ENCODE peak calls at places on chromosomes 12 and 14, in eight cellular contexts. J, B, C, T, F, S, U and M are unnamed samples.

GRCh38 chr12:69476276-69477017 is 6.3 kb downstream of the FRS2 start:
- DNase-seq in U (peak), S (no peak), T (no peak), B (no peak), C (no peak), F (peak), J (no peak), M (no peak)

GRCh38 chr12:123479442-123480180 is 21.7 kb downstream of the SNRNP35 start:
- DNase-seq in T (no peak), S (no peak), B (no peak), C (no peak), J (no peak), U (no peak), F (no peak), M (no peak)

GRCh38 chr14:43085820-43086219 is 1421.3 kb downstream of the FSCB start:
- DNase-seq in U (no peak), S (no peak), B (no peak), C (no peak), T (no peak), J (no peak), F (no peak), M (no peak)

GRCh38 chr12:73677520-73678291 is 859.9 kb upstream of the ATXN7L3B start:
- DNase-seq in C (no peak), U (no peak), T (no peak), F (no peak), B (no peak), S (no peak), J (no peak), M (no peak)

GRCh38 chr12:69062838-69063237 is 129.9 kb upstream of the CPM start:
- DNase-seq in J (no peak), S (no peak), T (no peak), C (no peak), U (no peak), F (no peak), B (no peak), M (peak)

GRCh38 chr14:60214003-60214402 is 35.0 kb upstream of the PPM1A start:
- DNase-seq in C (no peak), B (no peak), F (no peak), S (no peak), J (no peak), T (no peak), U (no peak), M (no peak)

GRCh38 chr14:56801920-56802319 is 8.4 kb downstream of the OTX2 start:
- DNase-seq in T (no peak), U (no peak), C (no peak), B (no peak), F (no peak), S (no peak), J (no peak), M (no peak)

GRCh38 chr14:31920003-31920402 is 157.1 kb upstream of the ARHGAP5 start:
- DNase-seq in T (no peak), U (no peak), B (no peak), F (no peak), C (no peak), J (no peak), S (no peak), M (no peak)

GRCh38 chr12:116346751-116347150 is 69.3 kb upstream of the MED13L start:
- DNase-seq in J (peak), F (no peak), T (no peak), B (peak), C (no peak), U (no peak), S (no peak), M (peak)

GRCh38 chr12:47742253-47742825 is 16.3 kb downstream of the RAPGEF3 start:
- DNase-seq in U (peak), F (peak), T (no peak), J (peak), B (peak), S (no peak), C (peak), M (no peak)

GRCh38 chr12:54379401-54380201 is 4.9 kb downstream of the ZNF385A start:
- DNase-seq in T (no peak), F (peak), C (peak), U (peak), J (peak), S (no peak), B (peak), M (peak)

GRCh38 chr14:65333926-65334687 is 78.4 kb upstream of the FUT8 start:
- DNase-seq in J (no peak), C (no peak), S (no peak), T (no peak), B (no peak), F (no peak), U (no peak), M (peak)

GRCh38 chr12:54560374-54560858 is 11.0 kb downstream of the PDE1B start:
- DNase-seq in C (peak), J (peak), S (peak), T (peak), B (peak), F (peak), U (no peak), M (peak)

GRCh38 chr14:34088918-34089317 is 138.0 kb upstream of the EGLN3 start:
- DNase-seq in C (no peak), J (no peak), U (no peak), B (no peak), T (no peak), S (no peak), F (no peak), M (no peak)

GRCh38 chr14:91261115-91261514 is 16.6 kb upstream of the GPR68 start:
- DNase-seq in T (no peak), B (no peak), J (no peak), S (no peak), F (no peak), U (no peak), C (no peak), M (no peak)

GRCh38 chr12:130375888-130376287 is 38.2 kb downstream of the PIWIL1 start:
- DNase-seq in S (no peak), T (no peak), J (no peak), F (no peak), U (no peak), B (no peak), C (no peak), M (no peak)
- TF ChIP-seq RAD21 in S (no peak), T (no peak), J (no peak), F (no peak), U (no peak), B (no peak), C (no peak), M (no peak)

DNA sequence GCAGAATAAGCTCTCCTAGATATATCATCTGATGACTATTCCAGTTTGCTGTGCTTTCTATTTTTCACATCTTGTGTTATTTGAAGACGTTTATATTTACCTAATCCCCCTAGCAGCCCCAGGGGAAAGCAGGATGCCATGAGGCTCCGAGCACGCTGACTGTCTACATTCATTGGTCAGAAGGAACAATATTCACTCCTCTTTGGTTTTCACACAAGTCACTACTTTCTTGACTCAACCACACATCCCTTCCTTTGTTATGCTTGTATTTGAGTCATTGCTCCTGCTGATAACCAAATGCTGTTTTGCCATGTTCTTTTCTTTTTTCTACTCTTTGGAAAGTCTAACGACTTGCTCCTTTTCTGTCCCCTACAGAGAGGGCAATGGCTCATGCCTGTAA is 86.5 kb upstream of the SLC38A2 start:
- DNase-seq in T (no peak), U (no peak), C (no peak), B (no peak), S (no peak), F (no peak), J (no peak), M (peak)
- TF ChIP-seq RAD21 in T (no peak), U (no peak), C (no peak), B (no peak), S (no peak), F (no peak), J (no peak), M (no peak)

DNA sequence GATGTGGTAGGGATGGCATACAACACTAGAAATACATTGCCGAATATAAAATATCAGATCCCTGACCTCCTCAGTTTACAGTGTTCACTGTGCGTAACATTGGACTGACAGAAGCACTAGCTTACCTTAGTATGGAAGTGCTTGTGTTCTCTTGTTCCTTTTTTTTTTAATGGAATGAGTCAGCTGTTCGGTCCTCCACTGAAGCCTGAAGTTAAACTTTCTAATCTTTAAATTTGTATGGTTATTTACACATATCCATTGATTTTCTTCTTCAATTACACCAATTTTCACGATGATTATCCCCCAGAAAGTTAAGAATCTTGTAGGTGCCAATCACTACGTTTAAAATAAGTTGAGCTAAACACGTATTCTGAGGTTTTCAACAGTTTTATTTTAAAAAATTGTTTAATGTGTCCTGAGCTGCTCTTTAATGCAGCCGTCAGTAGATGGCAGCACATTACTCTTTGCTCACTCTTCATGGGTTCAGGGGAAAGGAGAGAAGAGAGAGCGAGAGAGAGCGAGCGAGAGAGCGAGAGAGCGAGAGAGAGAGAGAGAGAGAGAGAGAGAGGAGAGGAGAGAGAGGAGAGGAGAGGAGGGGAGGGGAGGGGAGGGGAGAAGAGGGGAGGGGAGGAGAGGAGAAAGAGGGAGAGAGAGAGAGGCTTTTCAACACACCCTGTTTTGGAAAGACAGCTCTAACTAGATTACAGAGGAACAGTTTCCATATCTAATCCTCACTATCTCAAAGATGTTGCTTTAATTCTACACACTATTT is 134.7 kb upstream of the SCAF11 start:
- DNase-seq in S (no peak), J (peak), T (no peak), F (peak), B (peak), U (peak), C (peak), M (peak)
- TF ChIP-seq RAD21 in S (peak), J (peak), T (peak), F (peak), B (peak), U (peak), C (peak), M (peak)

DNA sequence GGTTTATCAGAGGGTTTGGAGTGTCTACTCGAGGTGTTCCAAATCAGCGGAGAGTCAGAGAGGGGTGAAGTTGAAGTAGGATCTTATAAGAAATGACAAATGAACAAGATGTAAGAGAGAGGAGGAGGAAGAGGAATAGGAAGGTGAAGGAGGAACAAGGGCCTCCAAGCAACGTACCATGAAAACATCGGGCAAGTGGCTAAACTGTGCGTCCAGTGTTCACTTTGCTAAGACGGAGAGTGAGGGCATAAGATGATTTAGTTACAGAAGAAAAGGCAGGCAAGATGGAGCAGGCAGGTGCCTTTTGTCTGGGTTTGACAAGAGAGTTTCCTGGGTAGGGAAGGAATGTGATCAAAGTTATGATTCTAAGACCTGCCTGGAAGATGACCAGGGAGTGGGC is 111.6 kb downstream of the ZFP36L1 start:
- DNase-seq in U (no peak), F (no peak), T (no peak), S (no peak), B (no peak), C (no peak), J (no peak), M (no peak)
- TF ChIP-seq RAD21 in U (no peak), F (no peak), T (no peak), S (no peak), B (no peak), C (no peak), J (no peak), M (no peak)

DNA sequence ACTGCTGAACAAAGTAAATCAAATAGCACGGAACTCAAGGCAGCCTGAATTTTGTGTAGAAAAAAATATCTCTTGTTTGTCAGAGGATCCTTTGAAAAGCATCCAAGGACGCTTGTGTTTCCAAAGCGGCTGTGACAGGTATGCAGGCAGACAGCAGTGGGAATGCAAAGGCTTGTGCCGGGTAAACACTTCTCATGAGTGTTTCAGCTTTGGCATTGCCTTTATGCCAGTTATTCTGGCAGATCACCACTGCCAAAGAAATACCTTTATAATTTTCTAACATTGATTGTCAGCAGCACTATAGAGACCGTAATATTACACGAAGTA is 128.5 kb downstream of the NDUFA12 start:
- DNase-seq in T (no peak), U (no peak), J (no peak), B (no peak), F (no peak), C (no peak), S (no peak), M (no peak)
- TF ChIP-seq RAD21 in T (no peak), U (no peak), J (no peak), B (no peak), F (no peak), C (no peak), S (no peak), M (no peak)

GRCh38 chr14:70451874-70452273 is at the start of gene ADAM21:
- DNase-seq in J (no peak), C (no peak), S (no peak), U (no peak), T (no peak), F (no peak), B (no peak), M (no peak)
- TF ChIP-seq RAD21 in J (no peak), C (no peak), S (no peak), U (no peak), T (no peak), F (no peak), B (no peak), M (no peak)

DNA sequence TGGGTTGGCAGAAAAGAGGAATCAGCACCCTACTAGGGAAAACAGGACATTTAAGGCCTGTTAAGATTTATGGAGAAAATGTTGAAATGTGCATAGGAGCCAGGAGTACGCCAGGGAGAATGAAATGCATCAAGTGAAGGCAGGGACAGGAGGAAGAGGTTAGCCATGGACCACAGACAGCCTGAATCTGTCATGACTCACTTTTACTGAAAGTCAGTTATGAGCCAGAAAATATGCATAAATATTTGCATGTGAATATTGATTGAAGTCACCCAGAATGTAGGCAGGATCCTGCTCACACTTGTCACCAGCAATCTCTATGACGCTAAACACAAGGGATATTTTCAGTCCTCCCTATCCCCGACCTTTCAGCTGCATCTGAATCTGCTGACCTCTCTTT is 25.1 kb upstream of the CDK17 start:
- DNase-seq in S (no peak), F (no peak), T (no peak), U (no peak), J (no peak), B (no peak), C (no peak), M (peak)
- TF ChIP-seq RAD21 in S (no peak), F (no peak), T (no peak), U (no peak), J (no peak), B (no peak), C (no peak), M (peak)

GRCh38 chr14:39491134-39491541 is 58.9 kb upstream of the FBXO33 start:
- DNase-seq in F (peak), C (peak), U (peak), T (no peak), J (peak), S (no peak), B (peak), M (peak)
- TF ChIP-seq RAD21 in F (peak), C (peak), U (no peak), T (peak), J (peak), S (peak), B (peak), M (peak)

GRCh38 chr14:63727231-63727735 is 582 bp downstream of the SGPP1 start:
- DNase-seq in U (no peak), S (no peak), C (no peak), B (peak), J (peak), F (peak), T (no peak), M (peak)
- TF ChIP-seq RAD21 in U (peak), S (no peak), C (no peak), B (no peak), J (no peak), F (no peak), T (no peak), M (no peak)

GRCh38 chr12:85714425-85714824 is 121.8 kb downstream of the RASSF9 start:
- DNase-seq in U (no peak), T (no peak), S (no peak), J (no peak), B (no peak), C (no peak), F (no peak), M (no peak)

GRCh38 chr12:85708775-85709174 is 127.4 kb downstream of the RASSF9 start:
- DNase-seq in F (no peak), S (no peak), J (no peak), U (no peak), T (no peak), B (no peak), C (no peak), M (no peak)

GRCh38 chr12:85711735-85712390 is 124.3 kb downstream of the RASSF9 start:
- DNase-seq in S (no peak), B (no peak), U (no peak), F (no peak), C (no peak), J (no peak), T (no peak), M (no peak)

GRCh38 chr12:85713368-85713767 is 122.8 kb downstream of the RASSF9 start:
- DNase-seq in C (no peak), S (no peak), T (no peak), J (no peak), U (no peak), F (no peak), B (no peak), M (no peak)
- TF ChIP-seq RAD21 in C (no peak), S (no peak), T (no peak), J (no peak), U (no peak), F (no peak), B (no peak), M (no peak)